ENCODE peak calls at places on chromosomes 12 and 14, in seven cellular contexts. Y is stomach, C is NB4, B is uterus, N is HepG2, O is A549, P is ovary. D is an unnamed sample.

GRCh38 chr14:46571970-46572369 is 79.6 kb downstream of the RPL10L start:
- DNase-seq in P (no peak), C (no peak), B (no peak), N (peak), Y (no peak), O (no peak), D (no peak)

GRCh38 chr12:111270773-111271172 is 98.1 kb downstream of the PHETA1 start:
- DNase-seq in P (no peak), O (peak), B (no peak), N (peak), Y (no peak), C (no peak), D (no peak)

GRCh38 chr12:102475355-102475754 is 5.0 kb downstream of the IGF1 start:
- DNase-seq in O (no peak), Y (no peak), B (peak), C (no peak), N (no peak), P (no peak), D (no peak)

GRCh38 chr14:33611405-33612183 is 339.3 kb downstream of the EGLN3 start:
- DNase-seq in P (no peak), N (no peak), Y (no peak), O (no peak), C (no peak), B (no peak), D (no peak)

GRCh38 chr12:109595321-109595902 is 21.8 kb downstream of the MVK start:
- DNase-seq in P (no peak), O (no peak), Y (no peak), B (no peak), N (no peak), C (peak), D (no peak)

GRCh38 chr12:15527201-15527782 is 205.0 kb downstream of the PTPRO start:
- DNase-seq in Y (peak), C (peak), N (peak), P (no peak), B (no peak), O (no peak), D (no peak)

GRCh38 chr12:12927211-12928079 is 24.5 kb downstream of the GPRC5D start:
- DNase-seq in Y (peak), N (peak), C (no peak), P (peak), B (no peak), O (peak), D (no peak)

GRCh38 chr12:110555509-110556406 is 27.4 kb downstream of the PPTC7 start:
- DNase-seq in C (peak), P (no peak), Y (no peak), N (no peak), B (no peak), O (no peak), D (no peak)

GRCh38 chr12:93707836-93708235 is 30.7 kb downstream of the CRADD start:
- DNase-seq in B (no peak), N (peak), O (peak), C (no peak), P (no peak), Y (no peak), D (no peak)

GRCh38 chr12:10668526-10668925 is 5.3 kb downstream of the STYK1 start:
- DNase-seq in C (no peak), P (no peak), O (no peak), B (no peak), N (no peak), Y (no peak), D (no peak)

GRCh38 chr14:69260979-69261605 is 1.1 kb downstream of the GALNT16 start:
- DNase-seq in O (peak), P (no peak), C (no peak), B (peak), N (no peak), Y (peak), D (no peak)

GRCh38 chr12:6345319-6346071 is 3.6 kb upstream of the TNFRSF1A start:
- DNase-seq in B (peak), P (no peak), C (peak), O (peak), N (peak), Y (peak), D (no peak)

GRCh38 chr12:103745962-103746361 is 95.1 kb downstream of the NT5DC3 start:
- DNase-seq in P (no peak), O (no peak), C (no peak), B (no peak), N (no peak), Y (no peak), D (no peak)

GRCh38 chr14:92863281-92863680 is 59.7 kb upstream of the CHGA start:
- DNase-seq in B (no peak), Y (no peak), C (no peak), O (no peak), P (no peak), N (no peak), D (no peak)

GRCh38 chr14:88352299-88353097 is 29.4 kb upstream of the KCNK10 start:
- DNase-seq in O (no peak), C (no peak), P (no peak), Y (no peak), N (no peak), B (no peak), D (no peak)

GRCh38 chr12:16189849-16190248 is 87.6 kb downstream of the SLC15A5 start:
- DNase-seq in B (no peak), N (peak), P (no peak), Y (no peak), O (no peak), C (peak), D (no peak)

GRCh38 chr12:51055060-51055459 is 6.9 kb downstream of the LETMD1 start:
- DNase-seq in C (no peak), O (no peak), P (no peak), N (no peak), Y (no peak), B (no peak), D (no peak)

GRCh38 chr12:22228022-22228875 is 106.3 kb downstream of the ST8SIA1 start:
- DNase-seq in P (no peak), B (no peak), Y (no peak), C (no peak), N (no peak), O (no peak), D (no peak)

GRCh38 chr12:81450920-81451739 is 308.0 kb downstream of the PPFIA2 start:
- DNase-seq in N (peak), Y (no peak), C (peak), O (peak), B (no peak), P (no peak), D (peak)

GRCh38 chr12:66152732-66153131 is 17.1 kb downstream of the TMBIM4 start:
- DNase-seq in O (no peak), Y (no peak), C (no peak), P (no peak), N (no peak), B (no peak), D (no peak)

GRCh38 chr12:121228919-121229650 is 19.2 kb downstream of the P2RX4 start:
- DNase-seq in Y (no peak), C (no peak), P (no peak), O (no peak), B (no peak), N (no peak), D (no peak)
- TF ChIP-seq POLR2A in Y (no peak), C (no peak), P (no peak), O (no peak), B (no peak), N (no peak), D (no peak)

GRCh38 chr12:125677829-125678228 is 612.6 kb downstream of the AACS start:
- DNase-seq in P (no peak), Y (no peak), N (no peak), C (no peak), B (no peak), O (no peak), D (no peak)
- TF ChIP-seq POLR2A in P (no peak), Y (no peak), N (no peak), C (no peak), B (no peak), O (no peak), D (no peak)

DNA sequence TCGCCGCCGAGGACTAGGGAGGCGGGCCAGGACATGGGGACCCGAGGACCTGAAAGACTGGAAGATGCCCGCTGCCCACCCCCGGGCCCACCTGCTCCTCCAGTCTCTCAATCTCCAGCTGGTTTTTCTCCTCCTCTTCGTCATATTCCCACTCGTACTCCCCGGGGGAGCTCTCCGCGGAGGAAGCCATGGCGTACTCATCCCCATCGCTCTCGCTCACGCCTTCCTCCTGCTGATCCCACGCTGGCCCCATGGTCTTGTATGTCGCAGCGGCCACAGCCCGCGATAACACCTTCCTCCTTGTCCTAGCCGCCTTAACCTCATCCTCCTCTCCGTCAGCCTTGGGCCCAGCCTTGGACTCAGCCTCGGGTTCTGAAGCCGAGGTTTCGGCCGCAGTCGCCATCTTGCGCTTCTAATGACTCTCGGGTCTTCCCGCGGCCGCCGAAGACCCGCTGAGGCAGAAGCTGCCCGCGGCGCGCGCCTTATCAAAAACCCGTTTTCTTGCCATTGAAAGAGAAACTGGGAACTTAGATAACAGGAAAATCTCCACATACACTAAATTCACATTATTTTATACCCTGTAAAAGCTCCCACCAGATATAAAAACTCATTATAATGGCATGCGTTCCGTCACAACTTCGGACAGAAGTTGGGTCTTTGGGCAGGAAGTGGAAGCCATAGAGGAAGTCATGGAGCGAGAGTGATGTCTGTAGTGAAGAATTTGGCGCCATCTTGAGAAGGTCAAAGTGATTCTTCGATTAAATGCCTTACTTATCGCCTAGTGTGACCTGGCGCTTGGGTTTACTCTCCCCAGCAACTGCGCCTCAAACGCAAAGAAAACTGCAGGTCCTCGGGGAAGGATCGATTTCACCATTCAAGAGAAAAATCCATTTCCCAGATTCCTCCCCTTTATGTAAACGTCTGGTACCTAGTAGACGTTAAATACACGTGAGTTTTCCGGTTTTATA is at the start of gene SART3:
- DNase-seq in O (peak), Y (peak), P (peak), C (peak), N (peak), B (peak), D (peak)
- TF ChIP-seq POLR2A in O (peak), Y (no peak), P (peak), C (peak), N (peak), B (peak), D (peak)

GRCh38 chr14:103094406-103095209 is at the start of gene EXOC3L4:
- DNase-seq in P (no peak), Y (no peak), O (no peak), N (peak), B (no peak), C (no peak), D (no peak)
- TF ChIP-seq POLR2A in P (no peak), Y (no peak), O (no peak), N (no peak), B (no peak), C (no peak), D (no peak)

GRCh38 chr12:75660805-75661404 is 149.5 kb upstream of the KRR1 start:
- DNase-seq in N (no peak), Y (no peak), P (no peak), O (no peak), C (no peak), B (no peak), D (no peak)
- TF ChIP-seq POLR2A in N (no peak), Y (no peak), P (no peak), O (no peak), C (no peak), B (no peak), D (no peak)

DNA sequence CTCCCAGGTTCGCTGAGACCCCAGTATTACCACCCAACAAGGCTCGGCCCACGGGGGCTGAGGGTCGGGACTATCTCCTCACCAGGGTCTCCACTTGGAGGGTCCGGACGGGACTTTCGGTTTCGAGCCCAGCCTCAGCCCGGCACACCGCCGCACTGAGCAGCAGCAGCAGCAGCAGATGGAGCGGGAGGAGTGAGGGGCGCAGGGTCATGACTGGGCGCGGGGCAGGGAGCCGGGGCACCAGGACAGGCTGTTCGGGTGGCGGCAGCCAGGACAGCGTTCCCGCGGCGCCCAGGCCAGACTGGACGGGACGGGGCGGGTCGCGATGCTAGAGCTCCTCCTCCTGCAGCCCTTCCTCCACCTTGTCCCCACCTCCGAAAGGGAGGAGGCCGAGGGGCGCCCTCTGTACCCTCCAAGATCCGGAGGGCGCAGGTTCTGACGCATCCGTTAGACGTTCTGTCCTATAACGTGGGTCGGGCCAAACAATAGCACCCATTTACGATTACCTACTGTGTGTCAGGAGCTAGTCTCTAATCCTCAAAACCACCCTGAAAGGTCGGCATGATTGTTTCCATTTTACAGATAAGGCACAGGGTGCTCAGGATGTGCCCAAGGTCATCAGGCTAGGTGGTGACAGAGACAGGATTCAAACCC is at the start of gene FKBP11:
- DNase-seq in Y (peak), O (peak), B (peak), N (no peak), P (peak), C (no peak), D (no peak)
- TF ChIP-seq POLR2A in Y (no peak), O (peak), B (no peak), N (peak), P (no peak), C (no peak), D (no peak)

DNA sequence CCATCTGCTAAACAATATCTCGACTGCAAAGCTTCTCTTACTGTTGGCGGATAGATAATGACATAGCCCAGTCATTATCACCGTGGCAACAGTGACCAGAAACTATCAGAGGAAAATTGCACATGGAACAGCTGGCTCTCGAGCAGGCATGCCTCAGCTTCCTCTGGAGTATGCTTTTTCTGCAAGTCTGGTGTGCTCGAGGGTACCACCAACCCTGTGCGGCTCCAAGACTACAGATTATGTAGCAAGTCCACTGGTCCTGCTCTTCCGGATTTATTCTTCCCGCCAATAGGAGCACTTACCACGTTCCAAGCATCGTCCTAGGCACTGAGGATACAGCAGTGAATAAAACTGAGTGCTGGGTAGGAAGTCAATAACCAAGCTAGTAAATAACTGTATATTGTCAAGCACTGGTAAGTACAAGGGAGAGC is 1.4 kb upstream of the GLRX5 start:
- DNase-seq in C (peak), P (no peak), O (no peak), N (peak), Y (no peak), B (no peak), D (no peak)
- TF ChIP-seq POLR2A in C (no peak), P (no peak), O (no peak), N (no peak), Y (no peak), B (no peak), D (no peak)

D was measured in H54.